ENCODE peak calls at places on chromosomes 12 and 14, in nine cellular contexts. One of them, this sample, is unnamed.

GRCh38 chr14:32366256-32366655 is 37.2 kb downstream of the AKAP6 start:
- DNase-seq in mammary epithelial cell: no peak
- DNase-seq in endothelial cell: no peak
- DNase-seq in foreskin fibroblast: peak
- DNase-seq in chondrocyte: no peak
- DNase-seq in GM10248: no peak
- DNase-seq in thoracic aorta: no peak
- DNase-seq in neural crest cell: no peak
- DNase-seq in lung: no peak
- DNase-seq in this sample: no peak

GRCh38 chr14:67490201-67490600 is 1.7 kb upstream of the TMEM229B start:
- DNase-seq in mammary epithelial cell: no peak
- DNase-seq in endothelial cell: no peak
- DNase-seq in foreskin fibroblast: no peak
- DNase-seq in chondrocyte: no peak
- DNase-seq in GM10248: no peak
- DNase-seq in thoracic aorta: no peak
- DNase-seq in neural crest cell: no peak
- DNase-seq in lung: no peak
- DNase-seq in this sample: no peak

GRCh38 chr14:30227871-30228270 is 300.2 kb upstream of the PRKD1 start:
- DNase-seq in mammary epithelial cell: peak
- DNase-seq in endothelial cell: no peak
- DNase-seq in foreskin fibroblast: peak
- DNase-seq in chondrocyte: no peak
- DNase-seq in GM10248: no peak
- DNase-seq in thoracic aorta: peak
- DNase-seq in neural crest cell: no peak
- DNase-seq in lung: no peak
- DNase-seq in this sample: no peak

GRCh38 chr12:13595536-13596450 is 385.6 kb downstream of the GRIN2B start:
- DNase-seq in mammary epithelial cell: peak
- DNase-seq in endothelial cell: no peak
- DNase-seq in foreskin fibroblast: no peak
- DNase-seq in chondrocyte: no peak
- DNase-seq in GM10248: no peak
- DNase-seq in thoracic aorta: no peak
- DNase-seq in neural crest cell: no peak
- DNase-seq in lung: no peak
- DNase-seq in this sample: no peak

GRCh38 chr12:106145539-106146447 is 7.0 kb upstream of the NUAK1 start:
- DNase-seq in mammary epithelial cell: no peak
- DNase-seq in endothelial cell: no peak
- DNase-seq in foreskin fibroblast: no peak
- DNase-seq in chondrocyte: no peak
- DNase-seq in GM10248: no peak
- DNase-seq in thoracic aorta: no peak
- DNase-seq in neural crest cell: no peak
- DNase-seq in lung: no peak
- DNase-seq in this sample: no peak

GRCh38 chr12:77559400-77560074 is 271.2 kb upstream of the NAV3 start:
- DNase-seq in mammary epithelial cell: no peak
- DNase-seq in endothelial cell: no peak
- DNase-seq in foreskin fibroblast: no peak
- DNase-seq in chondrocyte: peak
- DNase-seq in GM10248: no peak
- DNase-seq in thoracic aorta: no peak
- DNase-seq in neural crest cell: no peak
- DNase-seq in lung: no peak
- DNase-seq in this sample: no peak

GRCh38 chr14:52455291-52456088 is 96.8 kb downstream of the TXNDC16 start:
- DNase-seq in mammary epithelial cell: peak
- DNase-seq in endothelial cell: no peak
- DNase-seq in foreskin fibroblast: peak
- DNase-seq in chondrocyte: no peak
- DNase-seq in GM10248: no peak
- DNase-seq in thoracic aorta: no peak
- DNase-seq in neural crest cell: no peak
- DNase-seq in lung: no peak
- DNase-seq in this sample: no peak

GRCh38 chr12:124563401-124563800 is 4.0 kb downstream of the NCOR2 start:
- DNase-seq in mammary epithelial cell: no peak
- DNase-seq in endothelial cell: no peak
- DNase-seq in foreskin fibroblast: no peak
- DNase-seq in chondrocyte: no peak
- DNase-seq in GM10248: no peak
- DNase-seq in thoracic aorta: no peak
- DNase-seq in neural crest cell: no peak
- DNase-seq in lung: no peak
- DNase-seq in this sample: no peak

GRCh38 chr12:124512667-124513296 is 54.6 kb downstream of the NCOR2 start:
- DNase-seq in mammary epithelial cell: peak
- DNase-seq in endothelial cell: peak
- DNase-seq in foreskin fibroblast: peak
- DNase-seq in chondrocyte: no peak
- DNase-seq in GM10248: no peak
- DNase-seq in thoracic aorta: peak
- DNase-seq in neural crest cell: peak
- DNase-seq in lung: peak
- DNase-seq in this sample: peak

GRCh38 chr12:68933564-68933893 is 558 bp upstream of the CPM start:
- DNase-seq in mammary epithelial cell: no peak
- DNase-seq in endothelial cell: no peak
- DNase-seq in foreskin fibroblast: no peak
- DNase-seq in chondrocyte: no peak
- DNase-seq in GM10248: no peak
- DNase-seq in thoracic aorta: no peak
- DNase-seq in neural crest cell: no peak
- DNase-seq in lung: no peak
- DNase-seq in this sample: no peak

GRCh38 chr14:59190372-59190771 is 1.9 kb downstream of the DAAM1 start:
- DNase-seq in mammary epithelial cell: no peak
- DNase-seq in endothelial cell: no peak
- DNase-seq in foreskin fibroblast: peak
- DNase-seq in chondrocyte: no peak
- DNase-seq in GM10248: peak
- DNase-seq in thoracic aorta: no peak
- DNase-seq in neural crest cell: peak
- DNase-seq in lung: no peak
- DNase-seq in this sample: no peak

GRCh38 chr12:124322271-124322998 is 27.5 kb downstream of the RFLNA start:
- DNase-seq in mammary epithelial cell: peak
- DNase-seq in endothelial cell: no peak
- DNase-seq in foreskin fibroblast: no peak
- DNase-seq in chondrocyte: no peak
- DNase-seq in GM10248: no peak
- DNase-seq in thoracic aorta: no peak
- DNase-seq in neural crest cell: no peak
- DNase-seq in lung: no peak
- DNase-seq in this sample: no peak

GRCh38 chr12:15887043-15887817 is 5.0 kb downstream of the STRAP start:
- DNase-seq in mammary epithelial cell: no peak
- DNase-seq in endothelial cell: no peak
- DNase-seq in foreskin fibroblast: no peak
- DNase-seq in chondrocyte: no peak
- DNase-seq in GM10248: no peak
- DNase-seq in thoracic aorta: no peak
- DNase-seq in neural crest cell: no peak
- DNase-seq in lung: no peak
- DNase-seq in this sample: no peak

GRCh38 chr14:22472935-22473854 is 115.8 kb downstream of the DAD1 start:
- DNase-seq in mammary epithelial cell: peak
- DNase-seq in endothelial cell: peak
- DNase-seq in foreskin fibroblast: peak
- DNase-seq in chondrocyte: no peak
- DNase-seq in GM10248: peak
- DNase-seq in thoracic aorta: no peak
- DNase-seq in neural crest cell: peak
- DNase-seq in lung: peak
- DNase-seq in this sample: no peak

DNA sequence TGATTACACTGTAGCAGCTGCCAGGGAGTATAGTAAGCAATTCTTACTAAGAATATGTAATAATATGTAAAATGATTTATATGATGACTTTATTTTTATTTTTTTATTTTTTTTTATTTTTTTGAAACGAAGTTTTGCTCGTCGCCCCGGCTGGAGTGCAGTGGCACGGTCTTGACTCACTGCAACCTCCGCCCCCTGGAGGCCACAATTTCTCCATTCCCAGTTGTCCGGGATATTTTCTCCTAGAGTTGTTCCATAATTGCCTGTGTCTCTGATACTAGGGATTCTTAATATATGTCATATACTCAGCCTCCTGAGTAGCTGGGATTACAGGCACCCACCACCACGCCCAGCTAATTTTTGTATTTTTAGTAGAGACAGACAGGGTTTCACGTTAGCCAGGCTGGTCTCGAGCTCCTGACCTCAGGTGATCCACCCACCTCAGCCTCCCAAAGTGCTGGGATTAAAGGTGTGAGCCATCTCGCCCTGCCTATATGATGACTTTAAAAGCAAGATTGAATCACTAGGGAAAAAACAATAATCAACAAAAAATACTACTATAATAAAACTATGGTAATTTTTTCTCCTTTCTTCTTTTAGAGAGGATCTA is 12.2 kb upstream of the ITPR2 start:
- DNase-seq in mammary epithelial cell: peak
- DNase-seq in endothelial cell: peak
- DNase-seq in foreskin fibroblast: peak
- DNase-seq in chondrocyte: no peak
- DNase-seq in GM10248: no peak
- DNase-seq in thoracic aorta: peak
- DNase-seq in neural crest cell: peak
- DNase-seq in lung: peak
- DNase-seq in this sample: no peak
- TF ChIP-seq CTCF in mammary epithelial cell: peak
- TF ChIP-seq CTCF in endothelial cell: peak
- TF ChIP-seq CTCF in foreskin fibroblast: peak
- TF ChIP-seq CTCF in chondrocyte: peak
- TF ChIP-seq CTCF in GM10248: peak
- TF ChIP-seq CTCF in thoracic aorta: peak
- TF ChIP-seq CTCF in neural crest cell: peak
- TF ChIP-seq CTCF in lung: peak
- TF ChIP-seq CTCF in this sample: peak

DNA sequence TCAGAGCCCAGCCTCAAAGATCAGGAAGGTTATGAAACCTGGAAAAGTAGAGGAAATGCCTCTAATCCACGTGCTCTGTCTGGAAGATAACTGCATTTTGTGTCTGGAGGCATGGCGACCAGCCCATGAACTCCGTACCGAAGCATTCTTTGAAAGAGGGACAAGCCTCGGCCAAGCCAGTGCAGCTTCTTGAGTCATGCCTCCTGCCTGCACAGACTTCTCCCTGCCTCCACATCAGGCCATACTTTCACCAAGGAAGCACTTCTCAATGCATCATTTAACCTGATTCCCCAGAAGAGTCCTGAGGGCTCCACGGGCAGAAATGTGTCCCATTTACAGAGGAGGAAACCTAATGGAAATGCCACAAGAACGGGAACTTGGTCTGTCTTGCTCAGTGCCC is 3.4 kb downstream of the ACTN1 start:
- DNase-seq in mammary epithelial cell: peak
- DNase-seq in endothelial cell: no peak
- DNase-seq in foreskin fibroblast: peak
- DNase-seq in chondrocyte: no peak
- DNase-seq in GM10248: no peak
- DNase-seq in thoracic aorta: no peak
- DNase-seq in neural crest cell: no peak
- DNase-seq in lung: no peak
- DNase-seq in this sample: peak
- TF ChIP-seq CTCF in mammary epithelial cell: no peak
- TF ChIP-seq CTCF in endothelial cell: no peak
- TF ChIP-seq CTCF in foreskin fibroblast: no peak
- TF ChIP-seq CTCF in chondrocyte: no peak
- TF ChIP-seq CTCF in GM10248: no peak
- TF ChIP-seq CTCF in thoracic aorta: no peak
- TF ChIP-seq CTCF in neural crest cell: no peak
- TF ChIP-seq CTCF in lung: no peak
- TF ChIP-seq CTCF in this sample: peak

DNA sequence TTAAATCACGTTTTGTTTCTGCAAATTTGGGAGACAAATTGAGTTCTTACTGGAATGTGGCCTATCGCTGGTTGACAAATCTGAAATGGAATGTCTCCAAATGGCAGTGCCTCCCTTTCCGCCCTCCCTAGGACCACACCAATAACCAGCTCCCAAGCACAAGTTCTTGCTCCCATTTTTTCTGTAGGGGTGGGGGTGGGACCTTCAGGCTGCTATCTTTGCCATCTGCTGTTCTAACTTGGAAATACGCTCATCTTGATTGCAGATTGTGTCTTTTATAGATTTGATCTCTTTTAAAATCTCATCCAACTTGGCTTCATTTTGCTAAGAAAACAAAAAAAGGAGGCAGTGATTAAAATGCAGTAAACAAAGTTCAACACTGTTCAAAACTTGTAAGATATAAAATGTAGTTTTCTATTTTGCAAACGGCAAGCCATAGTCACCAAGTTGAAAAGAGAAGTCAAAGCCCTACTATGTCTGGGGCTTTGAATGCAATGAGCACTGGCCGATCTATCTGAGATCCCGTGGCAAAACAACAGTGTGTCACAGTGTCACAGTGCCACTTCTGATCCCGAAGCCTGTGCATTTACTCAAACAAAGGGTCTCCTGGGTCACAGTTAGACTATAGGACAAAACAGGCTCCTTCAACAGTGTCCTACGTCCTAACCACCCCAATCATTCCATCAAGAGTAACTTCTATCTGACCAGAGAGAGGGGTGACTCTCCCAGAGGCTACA is 13.7 kb upstream of the SELPLG start:
- DNase-seq in mammary epithelial cell: no peak
- DNase-seq in endothelial cell: no peak
- DNase-seq in foreskin fibroblast: peak
- DNase-seq in chondrocyte: no peak
- DNase-seq in GM10248: no peak
- DNase-seq in thoracic aorta: no peak
- DNase-seq in neural crest cell: no peak
- DNase-seq in lung: no peak
- DNase-seq in this sample: no peak
- TF ChIP-seq CTCF in mammary epithelial cell: peak
- TF ChIP-seq CTCF in endothelial cell: no peak
- TF ChIP-seq CTCF in foreskin fibroblast: no peak
- TF ChIP-seq CTCF in chondrocyte: peak
- TF ChIP-seq CTCF in GM10248: no peak
- TF ChIP-seq CTCF in thoracic aorta: no peak
- TF ChIP-seq CTCF in neural crest cell: no peak
- TF ChIP-seq CTCF in lung: no peak
- TF ChIP-seq CTCF in this sample: peak

DNA sequence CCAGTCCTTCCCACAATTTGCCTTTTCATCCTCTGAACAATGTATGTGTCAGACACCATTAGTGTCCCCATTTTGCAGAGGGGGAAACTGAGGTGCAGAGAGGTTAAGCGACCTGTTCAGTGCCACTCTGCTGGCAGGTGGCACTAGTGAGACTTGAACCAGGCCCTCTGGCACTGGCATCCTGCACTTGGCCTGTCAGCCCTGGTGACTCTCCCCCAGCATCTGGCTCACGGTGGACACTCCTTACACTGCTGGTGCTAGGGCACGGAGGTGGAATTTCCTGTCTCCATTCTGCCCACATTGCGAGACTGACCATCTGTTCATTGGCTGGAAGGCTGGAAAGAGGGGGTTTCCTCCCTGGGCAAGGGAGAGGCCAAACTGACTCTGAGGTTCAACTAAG is 48.7 kb downstream of the CCNK start:
- DNase-seq in mammary epithelial cell: no peak
- DNase-seq in endothelial cell: no peak
- DNase-seq in foreskin fibroblast: no peak
- DNase-seq in chondrocyte: no peak
- DNase-seq in GM10248: no peak
- DNase-seq in thoracic aorta: no peak
- DNase-seq in neural crest cell: no peak
- DNase-seq in lung: no peak
- DNase-seq in this sample: no peak
- TF ChIP-seq CTCF in mammary epithelial cell: no peak
- TF ChIP-seq CTCF in endothelial cell: no peak
- TF ChIP-seq CTCF in foreskin fibroblast: no peak
- TF ChIP-seq CTCF in chondrocyte: peak
- TF ChIP-seq CTCF in GM10248: no peak
- TF ChIP-seq CTCF in thoracic aorta: no peak
- TF ChIP-seq CTCF in neural crest cell: no peak
- TF ChIP-seq CTCF in lung: no peak
- TF ChIP-seq CTCF in this sample: no peak

This sample was measured in BJ.